ENCODE peak calls at places on chromosome 21, in eight cellular contexts. C, J, M, Z, V, B, H and P are unnamed samples. For H4K20me1, the result is how much of the 10 kb centered on the place peaks cover.

GRCh38 chr21:16113052-16113715 is 383.4 kb downstream of the USP25 start:
- DNase-seq in C (no peak), J (no peak), M (no peak), Z (no peak), V (no peak), B (no peak), H (no peak), P (peak)

GRCh38 chr21:35643176-35643575 is 417.1 kb downstream of the SETD4 start:
- DNase-seq in C (peak), J (no peak), M (peak), Z (no peak), V (no peak), B (no peak), H (no peak), P (peak)

GRCh38 chr21:33259995-33260394 is 6.2 kb upstream of the IL10RB start:
- DNase-seq in C (no peak), J (no peak), M (no peak), Z (no peak), V (no peak), B (no peak), H (no peak), P (no peak)

GRCh38 chr21:24118738-24119470 is 1488.4 kb downstream of the MRPL39 start:
- DNase-seq in C (no peak), J (no peak), M (no peak), Z (no peak), V (no peak), B (no peak), H (no peak), P (peak)

GRCh38 chr21:18245493-18245967 is 897 bp downstream of the CHODL start:
- DNase-seq in C (no peak), J (no peak), M (no peak), Z (no peak), V (no peak), B (peak), H (peak), P (peak)

GRCh38 chr21:26072891-26073615 is 97.5 kb downstream of the APP start:
- DNase-seq in C (peak), J (no peak), M (no peak), Z (no peak), V (no peak), B (no peak), H (no peak), P (peak)

GRCh38 chr21:31220567-31220966 is 123.5 kb downstream of the TIAM1 start:
- DNase-seq in C (peak), J (no peak), M (no peak), Z (no peak), V (no peak), B (peak), H (peak), P (peak)

GRCh38 chr21:32867587-32867986 is 96.0 kb upstream of the PAXBP1 start:
- DNase-seq in C (no peak), J (no peak), M (no peak), Z (no peak), V (no peak), B (no peak), H (no peak), P (no peak)

GRCh38 chr21:25901580-25901979 is 166.8 kb downstream of the GABPA start:
- DNase-seq in C (no peak), J (no peak), M (no peak), Z (no peak), V (no peak), B (no peak), H (no peak), P (no peak)

GRCh38 chr21:32770514-32771133 is 931 bp downstream of the PAXBP1 start:
- DNase-seq in C (no peak), J (no peak), M (peak), Z (no peak), V (no peak), B (no peak), H (peak), P (no peak)

GRCh38 chr21:16583567-16583966 is 853.8 kb downstream of the USP25 start:
- DNase-seq in C (no peak), J (no peak), M (peak), Z (no peak), V (no peak), B (no peak), H (no peak), P (no peak)

GRCh38 chr21:46125846-46126301 is 28.0 kb downstream of the COL6A2 start:
- DNase-seq in C (no peak), J (no peak), M (no peak), Z (no peak), V (no peak), B (no peak), H (no peak), P (no peak)

GRCh38 chr21:17901458-17902092 is 82.4 kb upstream of the C21orf91 start:
- DNase-seq in C (peak), J (no peak), M (no peak), Z (no peak), V (no peak), B (no peak), H (no peak), P (no peak)

GRCh38 chr21:20272791-20273362 is 725.3 kb upstream of the NCAM2 start:
- DNase-seq in C (no peak), J (no peak), M (no peak), Z (no peak), V (no peak), B (no peak), H (no peak), P (no peak)

GRCh38 chr21:35824136-35824535 is 236.2 kb downstream of the SETD4 start:
- DNase-seq in C (no peak), J (no peak), M (no peak), Z (no peak), V (no peak), B (no peak), H (no peak), P (no peak)

GRCh38 chr21:33302055-33302454 is 22.7 kb upstream of the IFNAR1 start:
- DNase-seq in C (no peak), J (no peak), M (no peak), Z (no peak), V (no peak), B (no peak), H (no peak), P (no peak)

GRCh38 chr21:33265664-33266049 is 510 bp upstream of the IL10RB start:
- DNase-seq in C (peak), J (no peak), M (no peak), Z (peak), V (no peak), B (peak), H (peak), P (no peak)

GRCh38 chr21:31444061-31444460 is 100.0 kb upstream of the TIAM1 start:
- DNase-seq in C (no peak), J (no peak), M (no peak), Z (no peak), V (no peak), B (no peak), H (peak), P (peak)

GRCh38 chr21:27419153-27419552 is 452.3 kb upstream of the ADAMTS5 start:
- DNase-seq in C (no peak), J (no peak), M (peak), Z (no peak), V (no peak), B (no peak), H (no peak), P (no peak)

DNA sequence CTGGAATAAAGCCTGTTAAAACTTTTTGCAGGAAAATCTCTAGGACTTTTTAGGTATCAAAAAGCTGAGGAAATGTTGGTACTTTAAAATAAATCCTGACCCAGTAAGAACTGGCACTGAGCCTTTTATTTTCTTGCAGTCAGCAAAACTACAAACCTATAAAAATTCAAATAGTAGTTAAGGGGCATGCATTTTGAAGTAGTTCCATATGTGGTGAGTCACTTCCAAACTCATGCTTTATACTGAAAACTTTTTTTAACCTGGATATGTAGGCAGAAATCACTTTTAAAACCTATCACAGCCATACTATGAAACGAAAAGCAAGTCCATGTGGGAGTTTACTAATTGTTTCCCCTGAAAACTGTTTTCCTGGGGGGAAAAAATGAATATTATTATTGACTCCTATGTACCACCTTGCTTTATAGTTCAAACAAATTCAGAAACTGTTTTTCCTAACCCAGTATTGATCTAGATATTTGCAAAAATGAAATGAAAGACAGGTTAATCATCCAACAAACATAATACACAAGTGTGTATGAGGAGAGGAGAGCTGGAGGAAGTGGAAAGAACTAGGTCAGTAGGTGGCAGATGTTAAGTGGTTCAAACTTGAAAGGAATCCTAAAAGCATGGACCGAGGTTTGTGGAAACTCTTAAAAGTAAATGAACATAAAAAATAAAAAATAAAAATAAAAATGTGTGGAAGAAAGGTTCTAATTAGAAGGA is 30.5 kb downstream of the NRIP1 start:
- DNase-seq in C (no peak), J (no peak), M (peak), Z (no peak), V (no peak), B (no peak), H (no peak), P (peak)
- H4K20me1 ChIP-seq in C (under half), J (under half), M (under half), Z (under half), V (under half), B (half or more), H (under half), P (under half)

DNA sequence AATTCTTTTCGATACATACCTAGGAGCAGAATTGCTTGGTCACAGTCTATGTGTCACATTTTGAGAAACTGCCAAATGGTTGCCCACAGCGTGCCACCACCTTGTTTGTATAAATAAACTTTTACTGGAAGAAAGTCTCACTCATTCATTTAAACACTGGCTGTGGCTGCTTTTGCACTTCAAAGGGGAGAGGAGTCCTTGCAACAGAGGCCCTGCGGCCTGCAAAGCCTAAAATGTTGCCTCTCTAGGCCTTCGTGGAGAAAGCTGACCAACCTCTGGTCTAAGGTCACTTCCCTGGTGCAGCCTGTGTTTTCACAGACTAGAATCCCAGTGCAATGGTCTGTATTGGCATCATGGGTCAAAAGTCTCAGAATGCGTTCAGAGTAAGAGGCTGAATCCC is 8.3 kb downstream of the RIPK4 start:
- DNase-seq in C (peak), J (peak), M (no peak), Z (no peak), V (peak), B (no peak), H (no peak), P (no peak)
- H4K20me1 ChIP-seq in C (under half), J (under half), M (under half), Z (under half), V (half or more), B (under half), H (half or more), P (under half)

GRCh38 chr21:38965910-38966504 is 160.3 kb downstream of the ETS2 start:
- DNase-seq in C (no peak), J (no peak), M (no peak), Z (peak), V (peak), B (peak), H (peak), P (peak)
- H4K20me1 ChIP-seq in C (under half), J (under half), M (under half), Z (under half), V (under half), B (under half), H (under half), P (under half)

GRCh38 chr21:41481191-41481590 is 26.8 kb downstream of the TMPRSS2 start:
- DNase-seq in C (no peak), J (no peak), M (no peak), Z (no peak), V (no peak), B (no peak), H (no peak), P (peak)
- H4K20me1 ChIP-seq in C (under half), J (under half), M (under half), Z (under half), V (under half), B (under half), H (under half), P (under half)

GRCh38 chr21:37443683-37444082 is 77.1 kb downstream of the DYRK1A start:
- DNase-seq in C (no peak), J (no peak), M (no peak), Z (no peak), V (no peak), B (no peak), H (no peak), P (no peak)
- H4K20me1 ChIP-seq in C (under half), J (under half), M (under half), Z (half or more), V (under half), B (half or more), H (half or more), P (under half)

GRCh38 chr21:37474342-37474741 is 107.8 kb downstream of the DYRK1A start:
- DNase-seq in C (no peak), J (no peak), M (no peak), Z (no peak), V (no peak), B (no peak), H (no peak), P (no peak)
- H4K20me1 ChIP-seq in C (under half), J (under half), M (under half), Z (under half), V (under half), B (half or more), H (half or more), P (under half)

GRCh38 chr21:45124596-45124995 is 50.2 kb downstream of the ADARB1 start:
- DNase-seq in C (no peak), J (no peak), M (no peak), Z (no peak), V (no peak), B (no peak), H (no peak), P (no peak)
- H4K20me1 ChIP-seq in C (under half), J (under half), M (under half), Z (under half), V (under half), B (under half), H (under half), P (under half)

DNA sequence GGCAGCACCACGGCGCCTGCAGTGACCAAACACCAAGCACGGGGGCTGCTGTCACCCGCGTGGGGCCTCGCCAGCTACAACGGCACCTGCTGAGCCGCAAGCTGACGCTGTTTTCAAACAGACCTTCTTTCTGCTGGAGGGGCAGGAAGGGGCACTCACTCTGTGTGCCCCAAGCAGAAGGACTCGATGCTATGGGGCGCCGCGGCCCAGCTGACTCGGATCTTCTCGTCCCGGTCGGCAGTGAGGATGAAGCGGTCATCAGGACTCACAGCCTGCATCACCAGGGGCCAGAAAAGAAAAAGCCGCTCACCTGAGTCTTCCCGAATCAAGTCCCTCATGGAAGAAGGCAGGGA is 17.2 kb downstream of the WDR4 start:
- DNase-seq in C (no peak), J (no peak), M (no peak), Z (no peak), V (no peak), B (no peak), H (no peak), P (no peak)
- H4K20me1 ChIP-seq in C (under half), J (under half), M (under half), Z (under half), V (under half), B (under half), H (under half), P (under half)

DNA sequence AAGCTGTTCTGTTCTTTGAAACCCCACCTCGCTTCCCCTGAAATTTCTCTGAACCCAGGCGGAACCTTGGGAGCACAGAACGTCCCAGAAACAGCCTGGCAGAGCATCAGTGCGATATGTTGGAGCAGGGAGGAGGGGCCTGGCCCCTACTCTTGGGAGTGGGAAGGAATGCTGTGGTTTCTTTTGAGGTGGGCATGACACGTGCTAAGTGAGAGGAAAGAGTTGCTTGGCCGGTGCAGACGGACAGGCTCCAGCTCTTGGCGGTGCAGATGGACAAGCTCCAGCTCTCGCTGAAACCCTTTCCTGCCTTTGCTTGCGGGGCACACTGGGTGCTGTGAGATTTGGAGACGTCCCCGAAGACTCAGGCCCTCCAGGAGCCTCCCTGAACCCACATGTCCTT is 15.9 kb downstream of the PDXK start:
- DNase-seq in C (no peak), J (no peak), M (no peak), Z (no peak), V (no peak), B (no peak), H (no peak), P (peak)
- H4K20me1 ChIP-seq in C (under half), J (under half), M (under half), Z (under half), V (under half), B (under half), H (under half), P (under half)